ENCODE peak calls at places on chromosomes 13 and 19, in four cellular contexts. One of them, this sample, is unnamed.

GRCh38 chr19:44644391-44645016 is 794 bp downstream of the PVR start:
- DNase-seq in K562: peak
- DNase-seq in retinal pigment epithelial cell: peak
- DNase-seq in transverse colon: peak
- DNase-seq in this sample: no peak

GRCh38 chr19:55169136-55169535 is 2.7 kb upstream of the DNAAF3 start:
- DNase-seq in K562: no peak
- DNase-seq in retinal pigment epithelial cell: no peak
- DNase-seq in transverse colon: no peak
- DNase-seq in this sample: no peak

GRCh38 chr19:1082928-1083816 is 12.0 kb downstream of the POLR2E start:
- DNase-seq in transverse colon: peak
- DNase-seq in retinal pigment epithelial cell: no peak
- DNase-seq in K562: no peak
- DNase-seq in this sample: no peak

GRCh38 chr19:11528551-11529341 is at the start of gene ECSIT:
- DNase-seq in retinal pigment epithelial cell: peak
- DNase-seq in K562: peak
- DNase-seq in transverse colon: peak
- DNase-seq in this sample: peak

GRCh38 chr13:40207110-40207478 is 459.3 kb downstream of the FOXO1 start:
- DNase-seq in transverse colon: no peak
- DNase-seq in retinal pigment epithelial cell: no peak
- DNase-seq in K562: no peak
- DNase-seq in this sample: no peak

GRCh38 chr19:15633122-15633521 is 7.6 kb upstream of the CYP4F3 start:
- DNase-seq in retinal pigment epithelial cell: no peak
- DNase-seq in transverse colon: no peak
- DNase-seq in K562: no peak
- DNase-seq in this sample: no peak

GRCh38 chr19:32719611-32720059 is at the start of gene TDRD12:
- DNase-seq in retinal pigment epithelial cell: no peak
- DNase-seq in K562: no peak
- DNase-seq in transverse colon: no peak
- DNase-seq in this sample: no peak

GRCh38 chr13:42211704-42212103 is 60.2 kb upstream of the AKAP11 start:
- DNase-seq in K562: no peak
- DNase-seq in retinal pigment epithelial cell: no peak
- DNase-seq in transverse colon: no peak
- DNase-seq in this sample: peak

GRCh38 chr19:872266-872951 is 12.9 kb downstream of the CFD start:
- DNase-seq in retinal pigment epithelial cell: no peak
- DNase-seq in K562: peak
- DNase-seq in transverse colon: peak
- DNase-seq in this sample: no peak

GRCh38 chr13:56893843-56894242 is 246.9 kb upstream of the PRR20A start:
- DNase-seq in retinal pigment epithelial cell: no peak
- DNase-seq in transverse colon: no peak
- DNase-seq in K562: no peak
- DNase-seq in this sample: no peak

GRCh38 chr13:49530452-49530851 is 34.7 kb downstream of the PHF11 start:
- DNase-seq in retinal pigment epithelial cell: no peak
- DNase-seq in transverse colon: no peak
- DNase-seq in K562: no peak
- DNase-seq in this sample: no peak

GRCh38 chr19:34269968-34270621 is 15.7 kb downstream of the GARRE1 start:
- DNase-seq in transverse colon: peak
- DNase-seq in retinal pigment epithelial cell: no peak
- DNase-seq in K562: no peak
- DNase-seq in this sample: peak

GRCh38 chr13:46403851-46404731 is 17.0 kb upstream of the RUBCNL start:
- DNase-seq in transverse colon: no peak
- DNase-seq in K562: no peak
- DNase-seq in retinal pigment epithelial cell: no peak
- DNase-seq in this sample: no peak

GRCh38 chr13:42997381-42997780 is 5.3 kb upstream of the EPSTI1 start:
- DNase-seq in K562: no peak
- DNase-seq in retinal pigment epithelial cell: no peak
- DNase-seq in transverse colon: no peak
- DNase-seq in this sample: no peak

GRCh38 chr13:25406377-25406776 is 34.6 kb downstream of the ATP8A2 start:
- DNase-seq in retinal pigment epithelial cell: no peak
- DNase-seq in transverse colon: no peak
- DNase-seq in K562: peak
- DNase-seq in this sample: no peak

GRCh38 chr13:30353060-30353459 is 45.7 kb upstream of the KATNAL1 start:
- DNase-seq in transverse colon: no peak
- DNase-seq in retinal pigment epithelial cell: no peak
- DNase-seq in K562: no peak
- DNase-seq in this sample: no peak
- TF ChIP-seq CTCF in transverse colon: no peak
- TF ChIP-seq CTCF in retinal pigment epithelial cell: no peak
- TF ChIP-seq CTCF in K562: no peak
- TF ChIP-seq CTCF in this sample: no peak

GRCh38 chr13:23888658-23889597 is at the start of gene MIPEP:
- DNase-seq in retinal pigment epithelial cell: peak
- DNase-seq in K562: peak
- DNase-seq in transverse colon: peak
- DNase-seq in this sample: peak
- TF ChIP-seq CTCF in retinal pigment epithelial cell: peak
- TF ChIP-seq CTCF in K562: peak
- TF ChIP-seq CTCF in transverse colon: peak
- TF ChIP-seq CTCF in this sample: peak

DNA sequence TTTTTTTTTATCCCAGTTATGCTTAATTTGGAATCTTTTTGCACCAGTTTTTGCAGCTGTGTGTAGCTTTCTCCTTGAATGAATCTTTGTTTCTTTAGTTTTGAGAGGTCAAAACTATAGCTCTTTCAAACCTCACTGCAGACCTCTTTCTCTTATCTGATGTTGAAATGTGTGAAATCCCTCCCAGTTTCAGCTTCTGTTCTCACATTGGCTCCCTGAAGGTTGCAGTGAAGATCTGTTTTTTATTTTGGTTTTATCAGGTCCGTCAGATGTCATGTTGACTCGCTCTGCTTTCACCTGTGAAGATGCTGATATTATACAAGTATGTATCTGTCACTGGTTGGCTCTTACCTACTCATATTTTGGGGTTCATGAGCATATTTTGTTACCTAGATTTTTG is 372.0 kb downstream of the RFC3 start:
- DNase-seq in K562: no peak
- DNase-seq in retinal pigment epithelial cell: no peak
- DNase-seq in transverse colon: no peak
- DNase-seq in this sample: no peak
- TF ChIP-seq CTCF in K562: no peak
- TF ChIP-seq CTCF in retinal pigment epithelial cell: no peak
- TF ChIP-seq CTCF in transverse colon: no peak
- TF ChIP-seq CTCF in this sample: no peak

GRCh38 chr13:111521691-111522229 is 201.3 kb downstream of the TEX29 start:
- DNase-seq in K562: no peak
- DNase-seq in transverse colon: no peak
- DNase-seq in retinal pigment epithelial cell: no peak
- DNase-seq in this sample: no peak
- TF ChIP-seq CTCF in K562: no peak
- TF ChIP-seq CTCF in transverse colon: no peak
- TF ChIP-seq CTCF in retinal pigment epithelial cell: no peak
- TF ChIP-seq CTCF in this sample: no peak

DNA sequence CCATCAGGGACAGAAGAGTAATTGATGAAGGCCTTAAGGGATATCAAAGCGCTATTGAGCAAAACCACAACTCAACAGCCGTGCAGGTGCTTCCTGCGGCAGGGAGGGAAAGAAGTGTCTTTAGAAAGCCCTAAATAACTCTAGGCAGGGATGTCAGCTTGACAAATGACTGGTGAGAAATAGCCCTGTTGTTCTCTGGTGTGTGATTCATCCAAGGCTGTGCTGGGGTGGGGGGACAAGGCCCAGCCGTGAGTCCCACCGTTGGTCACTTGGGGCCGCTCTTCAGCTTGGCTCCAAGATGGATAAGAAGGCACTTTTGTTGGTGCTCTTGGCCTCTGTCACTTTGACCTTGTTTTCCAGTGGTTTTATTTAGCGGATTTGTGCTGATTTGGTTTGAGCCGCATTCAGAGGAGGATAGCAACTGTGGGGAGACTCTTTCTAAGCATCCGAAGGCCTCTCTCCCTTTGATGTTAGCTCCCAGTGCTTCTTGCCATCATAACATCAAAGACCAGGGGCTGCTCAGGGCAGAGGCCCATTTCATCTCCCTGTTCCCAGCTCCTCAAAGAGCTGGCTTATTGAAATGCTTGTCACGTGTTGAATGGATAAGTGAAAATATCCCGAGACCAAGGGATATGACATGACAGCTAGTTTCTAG is 130.3 kb upstream of the SERP2 start:
- DNase-seq in retinal pigment epithelial cell: no peak
- DNase-seq in K562: peak
- DNase-seq in transverse colon: peak
- DNase-seq in this sample: no peak
- TF ChIP-seq CTCF in retinal pigment epithelial cell: peak
- TF ChIP-seq CTCF in K562: peak
- TF ChIP-seq CTCF in transverse colon: no peak
- TF ChIP-seq CTCF in this sample: peak

DNA sequence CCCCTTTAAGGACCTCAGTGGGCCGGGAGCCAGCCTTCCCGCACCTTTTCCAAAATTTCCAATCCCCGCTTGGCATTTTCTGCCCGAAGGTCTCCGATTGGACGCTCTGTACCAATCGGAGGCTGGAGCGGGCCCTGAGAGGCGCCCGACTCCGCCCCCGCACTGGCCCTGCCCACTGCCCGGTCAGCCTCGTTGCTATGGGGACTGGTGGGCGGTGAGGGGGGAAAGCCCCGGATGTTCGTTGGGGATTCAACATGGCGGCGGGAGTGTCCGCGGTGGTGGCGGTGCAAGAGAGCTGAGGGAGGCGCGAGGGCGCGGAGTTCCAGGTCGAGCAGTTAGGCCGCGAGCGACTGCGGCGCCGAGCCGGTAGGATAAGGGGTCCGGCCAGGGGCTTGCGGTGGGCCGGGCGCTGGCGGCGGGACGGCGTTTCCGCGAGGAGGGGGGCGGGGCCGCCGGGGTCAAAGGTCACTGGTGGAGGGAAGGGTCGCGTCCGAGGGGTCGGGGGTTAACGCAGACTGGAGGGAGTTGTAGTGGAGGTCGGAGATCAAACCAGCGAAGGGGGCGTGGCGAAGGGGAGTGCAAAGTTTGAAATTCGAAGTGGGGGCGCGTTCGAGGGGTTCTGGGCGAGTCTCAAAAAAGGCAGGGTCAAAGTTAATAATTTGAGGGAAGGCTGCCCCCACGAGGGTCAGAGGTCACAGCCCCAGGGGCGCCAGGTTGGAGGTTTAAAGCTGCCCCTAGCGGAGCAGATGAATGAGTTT is at the start of gene PAK4:
- DNase-seq in K562: peak
- DNase-seq in retinal pigment epithelial cell: peak
- DNase-seq in transverse colon: peak
- DNase-seq in this sample: peak
- TF ChIP-seq CTCF in K562: no peak
- TF ChIP-seq CTCF in retinal pigment epithelial cell: no peak
- TF ChIP-seq CTCF in transverse colon: peak
- TF ChIP-seq CTCF in this sample: no peak

DNA sequence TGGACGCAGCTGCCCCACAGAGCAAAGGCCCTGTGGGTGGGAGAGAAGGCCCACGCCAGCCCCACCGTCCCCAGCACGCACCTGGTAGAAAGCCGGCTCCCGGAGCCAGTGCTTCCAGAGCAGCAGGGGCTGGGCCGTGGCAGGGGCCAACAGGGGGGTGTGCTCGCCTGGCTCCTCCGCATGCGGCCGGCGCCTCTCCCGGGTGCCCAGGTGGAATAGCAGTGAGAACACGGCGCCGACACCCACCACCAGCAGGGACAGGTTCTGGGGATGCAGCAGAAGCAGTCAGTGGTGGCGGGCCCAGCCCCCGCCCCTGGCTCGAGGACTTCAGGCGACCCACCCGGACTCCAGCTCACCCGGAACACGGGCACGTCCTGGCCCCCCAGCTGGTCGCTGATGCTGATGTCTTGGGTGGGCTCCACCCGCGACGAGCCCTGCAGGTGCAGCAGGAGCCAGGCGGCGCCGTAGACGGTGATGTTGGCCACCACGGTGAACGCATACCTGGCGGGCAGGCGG is 8.9 kb downstream of the TEKTIP1 start:
- DNase-seq in transverse colon: no peak
- DNase-seq in retinal pigment epithelial cell: no peak
- DNase-seq in K562: no peak
- DNase-seq in this sample: no peak
- TF ChIP-seq CTCF in transverse colon: no peak
- TF ChIP-seq CTCF in retinal pigment epithelial cell: no peak
- TF ChIP-seq CTCF in K562: no peak
- TF ChIP-seq CTCF in this sample: no peak

GRCh38 chr13:93769126-93769525 is 542.5 kb downstream of the GPC6 start:
- DNase-seq in K562: no peak
- DNase-seq in transverse colon: no peak
- DNase-seq in retinal pigment epithelial cell: no peak
- DNase-seq in this sample: no peak
- TF ChIP-seq CTCF in K562: no peak
- TF ChIP-seq CTCF in transverse colon: no peak
- TF ChIP-seq CTCF in retinal pigment epithelial cell: no peak
- TF ChIP-seq CTCF in this sample: no peak

DNA sequence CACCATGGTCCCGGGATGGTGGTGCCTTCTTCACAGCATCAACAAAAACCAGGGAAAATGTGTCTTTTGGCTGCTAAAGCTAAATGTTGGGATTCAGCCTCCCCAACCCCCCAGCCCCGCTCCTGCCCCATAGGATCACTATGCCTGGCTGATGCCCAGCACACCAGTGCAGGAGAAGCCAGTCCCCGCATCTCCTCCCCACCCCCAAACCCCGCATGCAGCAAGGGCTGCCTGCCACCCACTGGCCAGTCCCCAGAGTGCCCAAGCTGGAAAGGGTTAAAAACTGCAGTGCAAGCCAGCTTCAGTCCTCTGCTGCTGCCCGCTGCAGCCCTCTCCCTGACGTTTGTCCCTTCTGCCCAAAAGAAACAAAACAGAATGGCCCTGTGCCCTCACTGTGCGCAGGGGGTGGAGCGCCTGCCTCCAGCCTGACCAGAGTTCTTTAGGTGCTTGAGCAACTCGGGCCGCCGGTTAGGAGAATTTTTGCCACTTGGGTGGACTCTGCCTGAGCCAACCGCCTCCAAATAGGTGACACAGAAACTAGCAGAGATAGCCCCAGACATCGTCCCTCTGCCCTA is 3.7 kb downstream of the CALM3 start:
- DNase-seq in transverse colon: no peak
- DNase-seq in K562: peak
- DNase-seq in retinal pigment epithelial cell: no peak
- DNase-seq in this sample: no peak
- TF ChIP-seq CTCF in transverse colon: no peak
- TF ChIP-seq CTCF in K562: no peak
- TF ChIP-seq CTCF in retinal pigment epithelial cell: peak
- TF ChIP-seq CTCF in this sample: no peak

This sample was measured in HFF-Myc.